ENCODE peak calls at places on chromosomes 16 and 17, in six cellular contexts. One of them, this sample, is unnamed.

GRCh38 chr17:79084291-79085153 is 9.9 kb downstream of the ENGASE start:
- DNase-seq in HTR-8/SVneo: no peak
- DNase-seq in RWPE1: no peak
- DNase-seq in T1000: no peak
- DNase-seq in ELR: no peak
- DNase-seq in brain pericyte: no peak
- DNase-seq in this sample: peak

GRCh38 chr16:6905601-6906000 is 427.0 kb upstream of the RBFOX1 start:
- DNase-seq in brain pericyte: no peak
- DNase-seq in RWPE1: no peak
- DNase-seq in T1000: no peak
- DNase-seq in HTR-8/SVneo: no peak
- DNase-seq in ELR: no peak
- DNase-seq in this sample: no peak

GRCh38 chr17:79630821-79631639 is 20.2 kb upstream of the RBFOX3 start:
- DNase-seq in HTR-8/SVneo: no peak
- DNase-seq in T1000: no peak
- DNase-seq in RWPE1: no peak
- DNase-seq in ELR: no peak
- DNase-seq in brain pericyte: no peak
- DNase-seq in this sample: peak

GRCh38 chr16:79658301-79659001 is 57.9 kb upstream of the MAF start:
- DNase-seq in brain pericyte: no peak
- DNase-seq in T1000: peak
- DNase-seq in HTR-8/SVneo: peak
- DNase-seq in RWPE1: peak
- DNase-seq in ELR: peak
- DNase-seq in this sample: no peak

GRCh38 chr16:578870-579405 is 9.2 kb downstream of the PIGQ start:
- DNase-seq in brain pericyte: no peak
- DNase-seq in HTR-8/SVneo: no peak
- DNase-seq in ELR: peak
- DNase-seq in T1000: peak
- DNase-seq in RWPE1: no peak
- DNase-seq in this sample: peak

GRCh38 chr17:78396436-78397335 is 18.2 kb downstream of the PGS1 start:
- DNase-seq in HTR-8/SVneo: no peak
- DNase-seq in RWPE1: no peak
- DNase-seq in T1000: no peak
- DNase-seq in ELR: no peak
- DNase-seq in brain pericyte: no peak
- DNase-seq in this sample: no peak

GRCh38 chr16:21169249-21169981 is 10.9 kb downstream of the LDAF1 start:
- DNase-seq in HTR-8/SVneo: no peak
- DNase-seq in brain pericyte: no peak
- DNase-seq in T1000: no peak
- DNase-seq in RWPE1: no peak
- DNase-seq in ELR: peak
- DNase-seq in this sample: no peak

GRCh38 chr16:71429581-71429980 is 12.3 kb downstream of the TLE7 start:
- DNase-seq in brain pericyte: no peak
- DNase-seq in T1000: no peak
- DNase-seq in HTR-8/SVneo: no peak
- DNase-seq in RWPE1: no peak
- DNase-seq in ELR: no peak
- DNase-seq in this sample: no peak

GRCh38 chr16:70750893-70751467 is 50.0 kb downstream of the VAC14 start:
- DNase-seq in HTR-8/SVneo: peak
- DNase-seq in brain pericyte: peak
- DNase-seq in RWPE1: no peak
- DNase-seq in ELR: peak
- DNase-seq in T1000: no peak
- DNase-seq in this sample: no peak

GRCh38 chr17:74790206-74791066 is 14.3 kb upstream of the NAT9 start:
- DNase-seq in HTR-8/SVneo: no peak
- DNase-seq in ELR: no peak
- DNase-seq in T1000: no peak
- DNase-seq in RWPE1: no peak
- DNase-seq in brain pericyte: no peak
- DNase-seq in this sample: no peak

GRCh38 chr17:30340957-30341356 is 7.1 kb upstream of the TMIGD1 start:
- DNase-seq in T1000: no peak
- DNase-seq in HTR-8/SVneo: no peak
- DNase-seq in RWPE1: no peak
- DNase-seq in brain pericyte: no peak
- DNase-seq in ELR: no peak
- DNase-seq in this sample: no peak

GRCh38 chr17:78133971-78134898 is 3.7 kb downstream of the TMC8 start:
- DNase-seq in brain pericyte: no peak
- DNase-seq in RWPE1: no peak
- DNase-seq in HTR-8/SVneo: no peak
- DNase-seq in T1000: no peak
- DNase-seq in ELR: peak
- DNase-seq in this sample: peak

GRCh38 chr16:57284206-57284951 is at the start of gene PLLP:
- DNase-seq in brain pericyte: no peak
- DNase-seq in RWPE1: peak
- DNase-seq in ELR: peak
- DNase-seq in T1000: no peak
- DNase-seq in HTR-8/SVneo: peak
- DNase-seq in this sample: peak

GRCh38 chr17:16513858-16514257 is 21.9 kb upstream of the LRRC75A start:
- DNase-seq in T1000: no peak
- DNase-seq in ELR: no peak
- DNase-seq in RWPE1: no peak
- DNase-seq in HTR-8/SVneo: no peak
- DNase-seq in brain pericyte: no peak
- DNase-seq in this sample: no peak

GRCh38 chr17:77618173-77618572 is 340.3 kb upstream of the TNRC6C start:
- DNase-seq in brain pericyte: no peak
- DNase-seq in HTR-8/SVneo: no peak
- DNase-seq in T1000: no peak
- DNase-seq in RWPE1: no peak
- DNase-seq in ELR: no peak
- DNase-seq in this sample: no peak

GRCh38 chr16:67542464-67542863 is 13.8 kb downstream of the RIPOR1 start:
- DNase-seq in RWPE1: peak
- DNase-seq in brain pericyte: no peak
- DNase-seq in HTR-8/SVneo: peak
- DNase-seq in T1000: peak
- DNase-seq in ELR: peak
- DNase-seq in this sample: peak

GRCh38 chr17:17520599-17521232 is 24.5 kb upstream of the RASD1 start:
- DNase-seq in RWPE1: no peak
- DNase-seq in HTR-8/SVneo: no peak
- DNase-seq in brain pericyte: no peak
- DNase-seq in T1000: no peak
- DNase-seq in ELR: no peak
- DNase-seq in this sample: no peak

GRCh38 chr17:42097691-42098661 is at the start of gene ZNF385C:
- DNase-seq in ELR: no peak
- DNase-seq in T1000: no peak
- DNase-seq in brain pericyte: no peak
- DNase-seq in RWPE1: no peak
- DNase-seq in HTR-8/SVneo: no peak
- DNase-seq in this sample: peak